ENCODE peak calls at places on chromosomes 11 and 22, in eight cellular contexts. One of them, this sample, is unnamed.
A peak's percentile ranks its signal among the peaks of the same experiment; 100 is the strongest.

GRCh38 chr11:1908579-1908978 is 10.9 kb upstream of the TNNT3 start:
- DNase-seq in spleen: no peak
- DNase-seq in brain microvascular endothelial cell: peak; percentile 16
- DNase-seq in PC-9: no peak
- DNase-seq in stomach: no peak
- DNase-seq in effector memory CD4-positive, alpha-beta T cell: no peak
- DNase-seq in pancreas: no peak
- DNase-seq in psoas muscle: no peak
- DNase-seq in this sample: no peak

GRCh38 chr11:87219266-87219665 is 181.5 kb downstream of the TMEM135 start:
- DNase-seq in spleen: no peak
- DNase-seq in brain microvascular endothelial cell: no peak
- DNase-seq in PC-9: no peak
- DNase-seq in stomach: no peak
- DNase-seq in effector memory CD4-positive, alpha-beta T cell: no peak
- DNase-seq in pancreas: no peak
- DNase-seq in psoas muscle: no peak
- DNase-seq in this sample: no peak

GRCh38 chr11:132158091-132158490 is 787.7 kb downstream of the NTM start:
- DNase-seq in spleen: no peak
- DNase-seq in brain microvascular endothelial cell: no peak
- DNase-seq in PC-9: peak; percentile 41
- DNase-seq in stomach: peak; percentile 27
- DNase-seq in effector memory CD4-positive, alpha-beta T cell: no peak
- DNase-seq in pancreas: no peak
- DNase-seq in psoas muscle: no peak
- DNase-seq in this sample: no peak

GRCh38 chr22:35642305-35642741 is 5.9 kb upstream of the APOL6 start:
- DNase-seq in spleen: peak; percentile 47
- DNase-seq in brain microvascular endothelial cell: no peak
- DNase-seq in PC-9: no peak
- DNase-seq in stomach: no peak
- DNase-seq in effector memory CD4-positive, alpha-beta T cell: no peak
- DNase-seq in pancreas: no peak
- DNase-seq in psoas muscle: peak; percentile 55
- DNase-seq in this sample: peak; percentile 48

GRCh38 chr11:61152816-61153592 is 8.2 kb downstream of the VPS37C start:
- DNase-seq in spleen: peak; percentile 38
- DNase-seq in brain microvascular endothelial cell: peak; percentile 60
- DNase-seq in PC-9: peak; percentile 97
- DNase-seq in stomach: no peak
- DNase-seq in effector memory CD4-positive, alpha-beta T cell: no peak
- DNase-seq in pancreas: no peak
- DNase-seq in psoas muscle: no peak
- DNase-seq in this sample: no peak

GRCh38 chr22:26502688-26503561 is 9.3 kb downstream of the TFIP11 start:
- DNase-seq in spleen: peak; percentile 84
- DNase-seq in brain microvascular endothelial cell: peak; percentile 34
- DNase-seq in PC-9: no peak
- DNase-seq in stomach: peak; percentile 28
- DNase-seq in effector memory CD4-positive, alpha-beta T cell: peak; percentile 39
- DNase-seq in pancreas: no peak
- DNase-seq in psoas muscle: peak; percentile 75
- DNase-seq in this sample: peak; percentile 33

GRCh38 chr11:68890490-68891231 is 13.0 kb downstream of the MRPL21 start:
- DNase-seq in spleen: peak; percentile 61
- DNase-seq in brain microvascular endothelial cell: peak; percentile 94
- DNase-seq in PC-9: no peak
- DNase-seq in stomach: peak; percentile 84
- DNase-seq in effector memory CD4-positive, alpha-beta T cell: no peak
- DNase-seq in pancreas: peak; percentile 65
- DNase-seq in psoas muscle: peak; percentile 91
- DNase-seq in this sample: peak; percentile 36

GRCh38 chr22:43270314-43270908 is 72.8 kb downstream of the SCUBE1 start:
- DNase-seq in spleen: no peak
- DNase-seq in brain microvascular endothelial cell: no peak
- DNase-seq in PC-9: no peak
- DNase-seq in stomach: no peak
- DNase-seq in effector memory CD4-positive, alpha-beta T cell: no peak
- DNase-seq in pancreas: no peak
- DNase-seq in psoas muscle: no peak
- DNase-seq in this sample: no peak

GRCh38 chr11:68011046-68011943 is 1.2 kb downstream of the ALDH3B1 start:
- DNase-seq in spleen: no peak
- DNase-seq in brain microvascular endothelial cell: no peak
- DNase-seq in PC-9: peak; percentile 31
- DNase-seq in stomach: no peak
- DNase-seq in effector memory CD4-positive, alpha-beta T cell: no peak
- DNase-seq in pancreas: no peak
- DNase-seq in psoas muscle: no peak
- DNase-seq in this sample: no peak

GRCh38 chr11:82505384-82505783 is 228.3 kb downstream of the FAM181B start:
- DNase-seq in spleen: no peak
- DNase-seq in brain microvascular endothelial cell: no peak
- DNase-seq in PC-9: no peak
- DNase-seq in stomach: no peak
- DNase-seq in effector memory CD4-positive, alpha-beta T cell: no peak
- DNase-seq in pancreas: no peak
- DNase-seq in psoas muscle: no peak
- DNase-seq in this sample: no peak

GRCh38 chr11:44199298-44199697 is 103.8 kb downstream of the EXT2 start:
- DNase-seq in spleen: no peak
- DNase-seq in brain microvascular endothelial cell: no peak
- DNase-seq in PC-9: no peak
- DNase-seq in stomach: no peak
- DNase-seq in effector memory CD4-positive, alpha-beta T cell: no peak
- DNase-seq in pancreas: no peak
- DNase-seq in psoas muscle: no peak
- DNase-seq in this sample: no peak

GRCh38 chr11:208917-209260 is 1.4 kb downstream of the RIC8A start:
- DNase-seq in spleen: no peak
- DNase-seq in brain microvascular endothelial cell: no peak
- DNase-seq in PC-9: no peak
- DNase-seq in stomach: no peak
- DNase-seq in effector memory CD4-positive, alpha-beta T cell: no peak
- DNase-seq in pancreas: no peak
- DNase-seq in psoas muscle: no peak
- DNase-seq in this sample: no peak
- H3K36me3 ChIP-seq in spleen: peaks cover 59% of the 10 kb centered on the region
- H3K36me3 ChIP-seq in brain microvascular endothelial cell: peaks cover 60% of the 10 kb centered on the region
- H3K36me3 ChIP-seq in PC-9: no peaks in the 10 kb centered on the region
- H3K36me3 ChIP-seq in stomach: peaks cover 62% of the 10 kb centered on the region
- H3K36me3 ChIP-seq in effector memory CD4-positive, alpha-beta T cell: peaks cover 58% of the 10 kb centered on the region
- H3K36me3 ChIP-seq in pancreas: no peaks in the 10 kb centered on the region
- H3K36me3 ChIP-seq in psoas muscle: peaks cover 63% of the 10 kb centered on the region
- H3K36me3 ChIP-seq in this sample: peaks cover 29% of the 10 kb centered on the region

GRCh38 chr11:126942146-126942545 is 58.4 kb downstream of the KIRREL3 start:
- DNase-seq in spleen: no peak
- DNase-seq in brain microvascular endothelial cell: no peak
- DNase-seq in PC-9: no peak
- DNase-seq in stomach: no peak
- DNase-seq in effector memory CD4-positive, alpha-beta T cell: no peak
- DNase-seq in pancreas: no peak
- DNase-seq in psoas muscle: no peak
- DNase-seq in this sample: no peak

GRCh38 chr11:126945319-126945718 is 55.3 kb downstream of the KIRREL3 start:
- DNase-seq in spleen: no peak
- DNase-seq in brain microvascular endothelial cell: no peak
- DNase-seq in PC-9: no peak
- DNase-seq in stomach: no peak
- DNase-seq in effector memory CD4-positive, alpha-beta T cell: no peak
- DNase-seq in pancreas: no peak
- DNase-seq in psoas muscle: no peak
- DNase-seq in this sample: no peak

GRCh38 chr11:126939552-126939951 is 61.0 kb downstream of the KIRREL3 start:
- DNase-seq in spleen: no peak
- DNase-seq in brain microvascular endothelial cell: no peak
- DNase-seq in PC-9: no peak
- DNase-seq in stomach: no peak
- DNase-seq in effector memory CD4-positive, alpha-beta T cell: no peak
- DNase-seq in pancreas: no peak
- DNase-seq in psoas muscle: no peak
- DNase-seq in this sample: no peak

GRCh38 chr11:126938718-126939117 is 61.9 kb downstream of the KIRREL3 start:
- DNase-seq in spleen: no peak
- DNase-seq in brain microvascular endothelial cell: no peak
- DNase-seq in PC-9: no peak
- DNase-seq in stomach: no peak
- DNase-seq in effector memory CD4-positive, alpha-beta T cell: no peak
- DNase-seq in pancreas: no peak
- DNase-seq in psoas muscle: no peak
- DNase-seq in this sample: no peak

DNA sequence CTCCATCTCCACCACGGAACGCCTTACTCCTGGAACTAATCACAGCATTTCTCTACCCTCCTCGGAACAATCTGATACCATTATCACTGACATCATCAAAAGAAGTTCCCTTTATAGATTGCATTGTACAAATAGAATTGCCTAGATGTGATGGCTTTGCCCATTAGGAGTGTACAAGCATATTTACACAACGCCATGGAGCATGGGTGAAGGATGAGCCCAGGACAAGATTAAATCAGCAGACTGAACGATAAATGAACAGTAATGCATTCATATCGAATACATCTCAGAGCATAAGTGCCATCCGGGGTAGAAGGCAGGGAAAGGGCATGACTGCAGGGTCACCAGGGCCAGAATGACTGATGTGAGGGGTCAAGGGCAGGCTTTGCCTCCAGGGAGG is 57.3 kb downstream of the KIRREL3 start:
- DNase-seq in spleen: no peak
- DNase-seq in brain microvascular endothelial cell: no peak
- DNase-seq in PC-9: no peak
- DNase-seq in stomach: no peak
- DNase-seq in effector memory CD4-positive, alpha-beta T cell: no peak
- DNase-seq in pancreas: no peak
- DNase-seq in psoas muscle: no peak
- DNase-seq in this sample: no peak
- H3K4me3 ChIP-seq in spleen: no peak overlapping the region
- H3K4me3 ChIP-seq in brain microvascular endothelial cell: no peak overlapping the region
- H3K4me3 ChIP-seq in PC-9: no peak overlapping the region
- H3K4me3 ChIP-seq in stomach: no peak overlapping the region
- H3K4me3 ChIP-seq in effector memory CD4-positive, alpha-beta T cell: no peak overlapping the region
- H3K4me3 ChIP-seq in pancreas: no peak overlapping the region
- H3K4me3 ChIP-seq in psoas muscle: no peak overlapping the region
- H3K4me3 ChIP-seq in this sample: no peak overlapping the region

DNA sequence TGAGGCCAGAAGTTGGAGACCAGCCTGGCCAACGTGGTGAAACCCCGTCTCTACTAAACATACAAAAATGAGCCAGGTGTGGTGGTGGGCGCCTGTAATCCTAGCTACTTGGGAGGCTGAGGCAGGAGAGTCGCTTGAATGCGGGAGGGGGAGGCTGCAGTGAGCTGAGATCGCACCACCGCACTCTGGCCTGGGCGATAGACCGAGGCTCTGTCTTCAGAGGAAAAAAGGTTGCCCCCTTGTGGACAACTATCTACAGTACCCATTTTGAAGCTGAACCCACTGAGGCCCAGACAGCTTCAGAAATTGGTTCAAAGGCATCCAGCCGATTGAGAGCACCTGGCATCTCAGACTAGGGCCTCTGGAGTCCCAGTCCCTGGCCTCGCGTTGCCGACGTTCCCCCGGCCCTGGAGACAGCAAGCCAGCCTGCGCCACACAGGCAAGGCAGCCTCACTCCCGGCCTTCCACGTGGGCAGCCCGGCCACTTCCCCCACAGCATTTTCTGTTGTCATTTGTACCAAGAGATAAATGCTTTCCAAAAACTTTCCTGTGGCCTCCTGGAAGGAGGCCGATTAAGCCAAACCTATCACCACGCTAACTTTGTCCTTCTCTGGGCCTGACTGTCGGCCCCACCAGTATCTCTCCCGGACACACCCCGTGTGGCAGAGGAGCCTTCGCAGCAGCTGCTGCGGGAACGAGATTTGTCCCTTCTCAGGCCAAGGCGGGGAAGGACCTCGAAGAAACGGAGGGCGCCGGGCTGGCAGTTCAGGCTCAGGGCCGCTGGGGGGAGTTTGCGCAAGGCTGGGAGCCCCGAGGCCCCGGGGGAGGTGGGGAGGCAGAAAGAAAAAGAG is 82.8 kb downstream of the FLI1 start:
- DNase-seq in spleen: no peak
- DNase-seq in brain microvascular endothelial cell: peak; percentile 59
- DNase-seq in PC-9: no peak
- DNase-seq in stomach: peak; percentile 49
- DNase-seq in effector memory CD4-positive, alpha-beta T cell: no peak
- DNase-seq in pancreas: peak; percentile 36
- DNase-seq in psoas muscle: peak; percentile 64
- DNase-seq in this sample: no peak
- H3K36me3 ChIP-seq in spleen: peaks cover 63% of the 10 kb centered on the region
- H3K36me3 ChIP-seq in brain microvascular endothelial cell: peaks cover 6% of the 10 kb centered on the region
- H3K36me3 ChIP-seq in PC-9: no peaks in the 10 kb centered on the region
- H3K36me3 ChIP-seq in stomach: peaks cover 20% of the 10 kb centered on the region
- H3K36me3 ChIP-seq in effector memory CD4-positive, alpha-beta T cell: peaks cover 82% of the 10 kb centered on the region
- H3K36me3 ChIP-seq in pancreas: no peaks in the 10 kb centered on the region
- H3K36me3 ChIP-seq in psoas muscle: no peaks in the 10 kb centered on the region
- H3K36me3 ChIP-seq in this sample: no peaks in the 10 kb centered on the region

GRCh38 chr11:120385110-120385509 is 48.9 kb downstream of the ARHGEF12 start:
- DNase-seq in spleen: no peak
- DNase-seq in brain microvascular endothelial cell: peak; percentile 80
- DNase-seq in PC-9: no peak
- DNase-seq in stomach: no peak
- DNase-seq in effector memory CD4-positive, alpha-beta T cell: no peak
- DNase-seq in pancreas: no peak
- DNase-seq in psoas muscle: no peak
- DNase-seq in this sample: no peak

GRCh38 chr11:120386774-120387371 is 50.7 kb downstream of the ARHGEF12 start:
- DNase-seq in spleen: no peak
- DNase-seq in brain microvascular endothelial cell: no peak
- DNase-seq in PC-9: no peak
- DNase-seq in stomach: no peak
- DNase-seq in effector memory CD4-positive, alpha-beta T cell: no peak
- DNase-seq in pancreas: no peak
- DNase-seq in psoas muscle: no peak
- DNase-seq in this sample: no peak

GRCh38 chr11:120386318-120386717 is 50.1 kb downstream of the ARHGEF12 start:
- DNase-seq in spleen: no peak
- DNase-seq in brain microvascular endothelial cell: no peak
- DNase-seq in PC-9: no peak
- DNase-seq in stomach: no peak
- DNase-seq in effector memory CD4-positive, alpha-beta T cell: no peak
- DNase-seq in pancreas: no peak
- DNase-seq in psoas muscle: no peak
- DNase-seq in this sample: no peak

GRCh38 chr11:120384476-120384875 is 48.3 kb downstream of the ARHGEF12 start:
- DNase-seq in spleen: no peak
- DNase-seq in brain microvascular endothelial cell: no peak
- DNase-seq in PC-9: no peak
- DNase-seq in stomach: no peak
- DNase-seq in effector memory CD4-positive, alpha-beta T cell: no peak
- DNase-seq in pancreas: no peak
- DNase-seq in psoas muscle: no peak
- DNase-seq in this sample: no peak

DNA sequence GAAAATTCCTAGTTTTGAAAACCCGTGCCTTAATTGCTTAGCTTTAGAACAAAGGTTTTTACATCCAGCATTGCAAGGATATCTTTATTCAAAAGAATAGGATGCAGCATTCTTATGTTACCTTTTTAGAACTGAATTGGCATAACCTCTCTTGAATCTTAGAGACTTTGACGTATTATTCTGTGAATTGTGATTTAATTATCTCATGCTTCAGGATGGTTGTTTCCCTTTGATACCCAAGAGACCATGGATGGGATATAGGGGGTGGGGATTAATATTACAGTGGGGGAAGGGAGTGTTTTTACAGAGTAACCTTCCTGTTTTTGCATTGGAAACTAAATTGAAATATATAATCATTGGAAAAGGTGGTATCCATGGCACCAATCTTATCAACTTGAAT is 49.5 kb downstream of the ARHGEF12 start:
- DNase-seq in spleen: no peak
- DNase-seq in brain microvascular endothelial cell: no peak
- DNase-seq in PC-9: no peak
- DNase-seq in stomach: no peak
- DNase-seq in effector memory CD4-positive, alpha-beta T cell: no peak
- DNase-seq in pancreas: no peak
- DNase-seq in psoas muscle: no peak
- DNase-seq in this sample: no peak
- H3K4me3 ChIP-seq in spleen: no peak overlapping the region
- H3K4me3 ChIP-seq in brain microvascular endothelial cell: no peak overlapping the region
- H3K4me3 ChIP-seq in PC-9: no peak overlapping the region
- H3K4me3 ChIP-seq in stomach: no peak overlapping the region
- H3K4me3 ChIP-seq in effector memory CD4-positive, alpha-beta T cell: no peak overlapping the region
- H3K4me3 ChIP-seq in pancreas: no peak overlapping the region
- H3K4me3 ChIP-seq in psoas muscle: no peak overlapping the region
- H3K4me3 ChIP-seq in this sample: no peak overlapping the region

This sample was measured in colonic mucosa.